ENCODE peak calls at places on chromosome 7, in nine cellular contexts. R is B cell; H is stimulated activated CD4-positive, alpha-beta T cell treated with anti-CD3 and anti-CD28 coated beads, TNF-alpha, amount 100 ng/mL, for 1 hour; G is HEK293T; Y is activated gamma-delta T cell treated with Interleukin-2 at 50 U/mL for 16 hours; O is heart right ventricle; X is activated CD8-positive, alpha-beta memory T cell treated with anti-CD3 and anti-CD28 coated beads for 1 hour; M is fibroblast of lung; I is AML-193. E is an unnamed sample.

GRCh38 chr7:138981332-138982203 is at the start of gene KIAA1549:
- DNase-seq in Y (peak), G (peak), X (no peak), O (peak), M (peak), I (peak), H (peak), R (peak), E (peak)

GRCh38 chr7:5484921-5485320 is 61.3 kb upstream of the TNRC18 start:
- DNase-seq in G (no peak), Y (no peak), M (no peak), I (no peak), X (no peak), O (no peak), R (no peak), H (no peak), E (no peak)

GRCh38 chr7:2688409-2689342 is 674 bp downstream of the AMZ1 start:
- DNase-seq in R (peak), G (no peak), I (no peak), X (no peak), M (no peak), Y (no peak), O (no peak), H (no peak), E (no peak)

GRCh38 chr7:51035696-51036095 is 253.0 kb upstream of the GRB10 start:
- DNase-seq in M (peak), H (no peak), Y (no peak), O (no peak), X (no peak), I (no peak), G (no peak), R (no peak), E (no peak)

GRCh38 chr7:83055197-83055596 is 107.5 kb downstream of the PCLO start:
- DNase-seq in H (no peak), Y (no peak), X (no peak), R (no peak), O (no peak), M (no peak), G (no peak), I (no peak), E (no peak)

GRCh38 chr7:24025094-24025493 is 258.9 kb upstream of the NPY start:
- DNase-seq in M (peak), G (no peak), H (no peak), X (no peak), I (no peak), O (no peak), Y (no peak), R (no peak), E (peak)

GRCh38 chr7:130488376-130489139 is 3.3 kb upstream of the MEST start:
- DNase-seq in M (peak), R (no peak), I (no peak), G (no peak), H (no peak), Y (no peak), X (no peak), O (no peak), E (no peak)

GRCh38 chr7:44415047-44415446 is 75.4 kb downstream of the NUDCD3 start:
- DNase-seq in I (no peak), Y (no peak), X (no peak), G (no peak), O (no peak), H (no peak), R (no peak), M (no peak), E (peak)

GRCh38 chr7:139018910-139019309 is 16.9 kb downstream of the ZC3HAV1L start:
- DNase-seq in O (no peak), R (no peak), Y (no peak), I (no peak), X (no peak), H (no peak), G (no peak), M (no peak), E (no peak)

GRCh38 chr7:90945104-90945752 is 319.0 kb upstream of the FZD1 start:
- DNase-seq in X (no peak), R (no peak), O (peak), Y (no peak), G (no peak), M (peak), H (no peak), I (no peak), E (peak)

GRCh38 chr7:15158141-15158810 is 255.7 kb upstream of the DGKB start:
- DNase-seq in Y (no peak), M (no peak), H (no peak), O (no peak), I (no peak), X (no peak), G (no peak), R (no peak), E (peak)

GRCh38 chr7:82507365-82507975 is 63.9 kb upstream of the CACNA2D1 start:
- DNase-seq in X (no peak), G (no peak), Y (no peak), H (no peak), R (no peak), I (no peak), O (no peak), M (no peak), E (no peak)

GRCh38 chr7:129298268-129298893 is 73.6 kb downstream of the AHCYL2 start:
- DNase-seq in G (peak), O (peak), M (peak), H (peak), X (peak), I (peak), Y (peak), R (peak), E (peak)

GRCh38 chr7:77359599-77359998 is 56.5 kb downstream of the GSAP start:
- DNase-seq in O (no peak), M (no peak), H (no peak), I (no peak), Y (no peak), R (no peak), X (no peak), G (no peak), E (no peak)

GRCh38 chr7:148720472-148720871 is 21.8 kb downstream of the CUL1 start:
- DNase-seq in H (no peak), I (no peak), G (no peak), M (peak), O (no peak), R (no peak), X (no peak), Y (no peak), E (no peak)

GRCh38 chr7:137670521-137671064 is 176.2 kb downstream of the DGKI start:
- DNase-seq in Y (no peak), R (no peak), G (no peak), M (peak), I (no peak), X (no peak), O (no peak), H (no peak), E (peak)

GRCh38 chr7:84021292-84021898 is 173.2 kb downstream of the SEMA3A start:
- DNase-seq in M (peak), O (no peak), R (no peak), Y (no peak), I (no peak), H (no peak), X (no peak), G (no peak), E (no peak)

GRCh38 chr7:74317146-74317782 is 28.1 kb downstream of the CLIP2 start:
- DNase-seq in G (no peak), M (no peak), H (no peak), I (no peak), Y (no peak), X (no peak), R (no peak), O (no peak), E (no peak)

GRCh38 chr7:5693529-5693928 is 87.9 kb downstream of the RNF216 start:
- DNase-seq in R (peak), H (no peak), X (no peak), G (no peak), I (peak), Y (no peak), M (peak), O (peak), E (peak)

GRCh38 chr7:99943641-99944507 is 14.5 kb upstream of the GJC3 start:
- DNase-seq in G (no peak), M (no peak), R (no peak), I (no peak), H (no peak), Y (no peak), X (no peak), O (no peak), E (no peak)

GRCh38 chr7:114156178-114156577 is 237.4 kb upstream of the PPP1R3A start:
- DNase-seq in G (no peak), R (no peak), H (no peak), M (no peak), X (no peak), I (no peak), Y (no peak), O (no peak), E (no peak)

E was measured in epithelial cell of esophagus.